ENCODE peak calls at places on chromosome 12, in ten cellular contexts. A is HS-5, Q is A549, I is NCI-H524, C is NAMALWA, F is right cardiac atrium, V is progenitor cell of endocrine pancreas, X is fibroblast of pulmonary artery, N is RCC 7860, M is kidney tubule cell. J is an unnamed sample.

GRCh38 chr12:232731-233614 is 19.0 kb upstream of the SLC6A12 start:
- DNase-seq in A (no peak), Q (no peak), I (no peak), C (no peak), F (no peak), V (no peak), X (no peak), N (no peak), M (no peak), J (no peak)

GRCh38 chr12:124861492-124861891 is 2.2 kb downstream of the SCARB1 start:
- DNase-seq in A (no peak), Q (no peak), I (peak), C (no peak), F (peak), V (no peak), X (peak), N (no peak), M (no peak), J (peak)

GRCh38 chr12:77493311-77493710 is 337.4 kb upstream of the NAV3 start:
- DNase-seq in A (peak), Q (no peak), I (no peak), C (no peak), F (no peak), V (no peak), X (no peak), N (no peak), M (no peak), J (no peak)

GRCh38 chr12:91335724-91336123 is 153.1 kb upstream of the DCN start:
- DNase-seq in A (no peak), Q (no peak), I (peak), C (no peak), F (no peak), V (no peak), X (no peak), N (no peak), M (no peak), J (no peak)

GRCh38 chr12:104456950-104457745 is 400 bp downstream of the CHST11 start:
- DNase-seq in A (peak), Q (peak), I (peak), C (peak), F (peak), V (peak), X (peak), N (peak), M (peak), J (no peak)

GRCh38 chr12:57254506-57255280 is 3.7 kb upstream of the STAC3 start:
- DNase-seq in A (no peak), Q (no peak), I (no peak), C (no peak), F (no peak), V (no peak), X (no peak), N (no peak), M (no peak), J (no peak)

GRCh38 chr12:93427779-93428564 is 13.8 kb downstream of the UBE2N start:
- DNase-seq in A (no peak), Q (no peak), I (no peak), C (no peak), F (no peak), V (no peak), X (peak), N (no peak), M (no peak), J (no peak)

GRCh38 chr12:105100207-105100985 is 7.1 kb upstream of the WASHC4 start:
- DNase-seq in A (peak), Q (no peak), I (no peak), C (no peak), F (no peak), V (no peak), X (peak), N (no peak), M (peak), J (no peak)

GRCh38 chr12:104482113-104482512 is 25.4 kb downstream of the CHST11 start:
- DNase-seq in A (no peak), Q (no peak), I (peak), C (no peak), F (no peak), V (no peak), X (no peak), N (no peak), M (no peak), J (no peak)

GRCh38 chr12:6092784-6093722 is 31.4 kb downstream of the VWF start:
- DNase-seq in A (peak), Q (peak), I (no peak), C (no peak), F (no peak), V (no peak), X (peak), N (peak), M (peak), J (no peak)

GRCh38 chr12:49683604-49684309 is 23.4 kb downstream of the FMNL3 start:
- DNase-seq in A (no peak), Q (no peak), I (no peak), C (no peak), F (no peak), V (no peak), X (no peak), N (no peak), M (no peak), J (no peak)

J was measured in upper lobe of left lung.